ENCODE peak calls at places on chromosome 20, in six cellular contexts. I is uterus, Y is neural progenitor cell, X is fibroblast of lung, V is adipocyte, Q is SJSA1. L is an unnamed sample. For H3K36me3, the result is how much of the 10 kb centered on the place peaks cover.

GRCh38 chr20:19269737-19270325 is 57.4 kb downstream of the SLC24A3 start:
- DNase-seq in I (no peak), Y (no peak), X (peak), V (peak), Q (no peak), L (no peak)

GRCh38 chr20:23528867-23529431 is 38.0 kb downstream of the CST8 start:
- DNase-seq in I (no peak), Y (no peak), X (no peak), V (no peak), Q (no peak), L (no peak)

GRCh38 chr20:6685181-6685582 is 82.3 kb upstream of the BMP2 start:
- DNase-seq in I (no peak), Y (no peak), X (peak), V (no peak), Q (no peak), L (no peak)

GRCh38 chr20:25310268-25310920 is 62.5 kb downstream of the PYGB start:
- DNase-seq in I (peak), Y (peak), X (peak), V (peak), Q (peak), L (peak)

GRCh38 chr20:53576195-53576580 is 17.5 kb downstream of the ZNF217 start:
- DNase-seq in I (no peak), Y (no peak), X (no peak), V (no peak), Q (no peak), L (no peak)

GRCh38 chr20:12936020-12936419 is 72.8 kb upstream of the SPTLC3 start:
- DNase-seq in I (no peak), Y (no peak), X (no peak), V (no peak), Q (no peak), L (no peak)

GRCh38 chr20:10217517-10218410 is 866 bp upstream of the SNAP25 start:
- DNase-seq in I (peak), Y (peak), X (peak), V (peak), Q (peak), L (peak)

GRCh38 chr20:44067650-44068081 is 119.3 kb downstream of the JPH2 start:
- DNase-seq in I (no peak), Y (no peak), X (no peak), V (no peak), Q (no peak), L (peak)

GRCh38 chr20:35972445-35972844 is 4.1 kb downstream of the CNBD2 start:
- DNase-seq in I (no peak), Y (no peak), X (no peak), V (peak), Q (no peak), L (no peak)

GRCh38 chr20:325889-326644 is 715 bp downstream of the SOX12 start:
- DNase-seq in I (peak), Y (peak), X (peak), V (peak), Q (peak), L (peak)

GRCh38 chr20:57707849-57708693 is 1.7 kb downstream of the PMEPA1 start:
- DNase-seq in I (no peak), Y (no peak), X (no peak), V (peak), Q (peak), L (no peak)

GRCh38 chr20:34377072-34377847 is 14.2 kb downstream of the ITCH start:
- DNase-seq in I (no peak), Y (no peak), X (no peak), V (no peak), Q (no peak), L (no peak)

GRCh38 chr20:10321138-10321717 is 102.6 kb downstream of the SNAP25 start:
- DNase-seq in I (no peak), Y (no peak), X (no peak), V (no peak), Q (no peak), L (no peak)

GRCh38 chr20:22918286-22918983 is 116.7 kb upstream of the SSTR4 start:
- DNase-seq in I (no peak), Y (no peak), X (no peak), V (no peak), Q (no peak), L (no peak)

GRCh38 chr20:21323640-21324039 is 20.5 kb downstream of the XRN2 start:
- DNase-seq in I (no peak), Y (no peak), X (peak), V (peak), Q (peak), L (peak)

GRCh38 chr20:24838551-24839530 is 110.2 kb upstream of the CST7 start:
- DNase-seq in I (no peak), Y (no peak), X (peak), V (peak), Q (no peak), L (no peak)

GRCh38 chr20:57004416-57004815 is 262.0 kb downstream of the BMP7 start:
- DNase-seq in I (no peak), Y (no peak), X (no peak), V (no peak), Q (no peak), L (no peak)

GRCh38 chr20:32213870-32214269 is 6.2 kb downstream of the POFUT1 start:
- DNase-seq in I (no peak), Y (no peak), X (no peak), V (no peak), Q (no peak), L (no peak)

GRCh38 chr20:32215147-32215546 is 7.5 kb downstream of the POFUT1 start:
- DNase-seq in I (no peak), Y (no peak), X (no peak), V (no peak), Q (no peak), L (no peak)

GRCh38 chr20:32215729-32216128 is 8.0 kb downstream of the POFUT1 start:
- DNase-seq in I (no peak), Y (no peak), X (no peak), V (no peak), Q (no peak), L (no peak)

GRCh38 chr20:32218156-32218900 is 10.6 kb downstream of the POFUT1 start:
- DNase-seq in I (no peak), Y (no peak), X (no peak), V (no peak), Q (no peak), L (no peak)

DNA sequence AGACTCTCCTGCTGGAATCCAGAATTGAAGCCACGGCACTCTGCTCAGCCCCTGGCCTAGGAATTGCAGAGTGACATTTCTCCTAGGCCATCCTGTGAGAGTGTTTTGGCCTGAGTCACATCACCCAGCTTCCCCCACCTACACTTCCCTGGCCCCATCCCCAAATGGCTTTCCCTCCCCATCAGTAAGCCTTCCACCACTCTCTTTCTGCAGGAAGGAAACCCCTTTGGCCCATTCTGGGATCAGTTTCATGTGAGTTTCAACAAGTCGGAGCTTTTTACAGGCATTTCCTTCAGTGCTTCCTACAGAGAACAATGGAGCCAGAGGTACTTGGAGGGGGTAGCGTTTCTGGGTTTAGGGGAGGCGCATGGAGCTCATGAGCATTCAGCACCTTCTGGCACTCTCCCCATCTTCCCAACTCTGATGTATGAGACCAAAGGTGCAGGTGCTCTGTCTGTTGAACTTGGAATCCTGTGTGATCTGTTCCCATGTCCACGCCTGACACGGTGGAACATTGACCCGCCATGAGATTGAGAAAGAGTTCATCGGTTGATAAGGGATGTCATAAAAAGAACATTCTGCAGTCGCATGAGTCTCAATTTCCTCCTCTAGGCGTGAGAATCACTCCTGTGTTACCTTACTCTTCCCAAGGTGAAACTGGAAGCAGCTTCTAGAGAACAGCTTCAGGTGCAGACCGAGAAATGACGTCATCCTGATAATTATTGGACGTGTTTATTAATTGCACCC is 8.9 kb downstream of the POFUT1 start:
- DNase-seq in I (no peak), Y (no peak), X (no peak), V (no peak), Q (no peak), L (no peak)
- H3K36me3 ChIP-seq in I (under half), Y (under half), X (under half), V (half or more), Q (half or more), L (under half)

GRCh38 chr20:37200926-37201826 is 21.8 kb upstream of the MROH8 start:
- DNase-seq in I (no peak), Y (no peak), X (no peak), V (no peak), Q (no peak), L (no peak)
- H3K36me3 ChIP-seq in I (under half), Y (under half), X (under half), V (half or more), Q (half or more), L (under half)

DNA sequence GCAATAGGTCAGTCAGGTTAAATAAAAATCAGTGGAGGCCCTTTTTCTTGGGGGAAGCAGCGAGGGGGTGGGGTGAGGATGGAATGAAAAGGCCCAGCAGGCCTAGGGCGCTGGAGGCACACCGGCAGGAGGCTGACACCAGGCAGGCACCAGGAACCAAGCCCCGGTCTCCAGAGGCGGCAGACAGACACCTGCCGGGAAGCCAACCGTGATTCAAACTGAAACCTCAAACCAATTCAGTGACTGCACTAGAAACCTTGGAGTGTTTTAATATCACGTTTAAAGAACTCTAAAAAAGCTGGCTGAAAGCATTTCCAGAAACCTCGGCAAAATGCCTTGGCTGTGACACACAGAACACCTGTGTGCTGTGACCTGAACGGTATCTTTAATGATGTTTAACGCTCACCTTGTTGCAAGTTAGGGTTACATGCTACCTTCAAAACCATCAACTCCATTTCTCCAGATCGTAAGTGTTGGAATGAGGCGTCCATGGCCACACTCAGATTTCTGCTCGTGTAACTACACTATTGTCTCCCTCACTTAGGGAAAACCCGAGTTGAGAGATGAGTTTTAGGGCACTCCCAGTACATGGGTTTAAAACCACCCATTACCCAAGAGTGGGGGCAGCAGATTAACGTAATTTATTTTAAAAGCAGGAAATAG is 27.2 kb downstream of the DIDO1 start:
- DNase-seq in I (no peak), Y (no peak), X (no peak), V (no peak), Q (no peak), L (no peak)
- H3K36me3 ChIP-seq in I (under half), Y (under half), X (under half), V (half or more), Q (under half), L (half or more)

GRCh38 chr20:3863317-3863716 is 16.7 kb downstream of the MAVS start:
- DNase-seq in I (no peak), Y (no peak), X (no peak), V (no peak), Q (no peak), L (no peak)

GRCh38 chr20:3865887-3866407 is 19.3 kb downstream of the MAVS start:
- DNase-seq in I (no peak), Y (no peak), X (no peak), V (no peak), Q (no peak), L (no peak)

GRCh38 chr20:3866464-3866863 is 19.8 kb downstream of the MAVS start:
- DNase-seq in I (no peak), Y (no peak), X (no peak), V (no peak), Q (no peak), L (no peak)

GRCh38 chr20:3864518-3864917 is 17.9 kb downstream of the MAVS start:
- DNase-seq in I (peak), Y (no peak), X (no peak), V (no peak), Q (no peak), L (no peak)

DNA sequence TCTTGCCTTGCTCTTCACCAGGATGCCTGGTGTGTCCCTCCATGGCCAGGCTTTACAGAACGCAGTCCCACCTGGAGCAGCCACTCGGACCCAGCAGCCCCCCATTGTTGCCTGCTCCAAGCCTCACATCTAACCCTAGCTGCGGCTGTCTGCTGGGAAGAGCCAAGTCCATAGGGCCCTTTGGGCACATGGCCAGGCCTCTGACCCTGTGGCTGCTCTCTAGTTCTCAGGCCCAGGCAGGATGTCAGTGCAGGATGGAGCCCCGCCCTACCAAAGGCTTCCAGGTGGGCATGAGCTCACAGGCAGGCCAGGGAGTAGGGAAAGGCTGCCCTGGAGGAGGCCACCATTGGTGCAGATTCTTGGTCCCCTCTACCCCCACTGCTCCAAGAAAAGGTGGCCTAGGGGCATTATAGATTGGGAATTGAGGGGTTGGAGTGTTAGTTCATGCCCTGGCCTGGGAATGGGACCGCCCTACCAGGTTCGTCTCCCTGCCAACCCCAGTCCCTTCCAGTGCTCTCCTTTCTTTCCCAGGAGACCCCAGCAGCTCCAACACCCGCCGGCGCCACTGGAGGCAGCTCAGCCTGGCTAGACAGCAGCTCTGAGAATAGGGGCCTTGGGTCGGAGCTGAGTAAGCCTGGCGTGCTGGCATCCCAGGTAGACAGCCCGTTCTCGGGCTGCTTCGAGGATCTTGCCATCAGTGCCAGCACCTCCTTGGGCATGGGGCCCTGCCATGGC is 18.7 kb downstream of the MAVS start:
- DNase-seq in I (no peak), Y (no peak), X (no peak), V (no peak), Q (no peak), L (no peak)
- H3K36me3 ChIP-seq in I (under half), Y (under half), X (under half), V (half or more), Q (half or more), L (under half)

GRCh38 chr20:47535994-47536393 is 34.3 kb downstream of the NCOA3 start:
- DNase-seq in I (no peak), Y (no peak), X (no peak), V (no peak), Q (no peak), L (no peak)
- H3K36me3 ChIP-seq in I (under half), Y (under half), X (under half), V (under half), Q (under half), L (under half)

DNA sequence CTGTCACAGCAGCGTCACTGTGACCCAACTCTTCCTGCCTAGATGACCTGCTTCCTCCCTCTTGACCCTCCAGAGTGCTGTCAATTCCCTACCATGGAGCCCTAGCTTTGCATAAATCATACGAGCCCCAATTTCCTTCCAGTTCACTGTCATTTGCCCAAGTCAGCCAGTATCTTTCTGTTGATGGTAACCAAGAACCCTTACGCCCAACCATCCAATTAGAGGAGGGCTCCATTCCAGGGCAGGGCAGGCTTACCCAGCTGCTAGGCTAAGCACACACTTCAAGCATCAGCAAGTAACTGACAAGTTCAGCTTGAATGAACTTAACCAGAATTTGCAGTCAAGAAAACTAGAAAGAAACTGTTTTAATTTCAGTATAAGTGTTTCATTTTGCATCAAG is 25.7 kb downstream of the WFDC3 start:
- DNase-seq in I (no peak), Y (no peak), X (no peak), V (no peak), Q (no peak), L (no peak)
- H3K36me3 ChIP-seq in I (under half), Y (under half), X (under half), V (under half), Q (under half), L (under half)